ENCODE peak calls at places on chromosomes 16 and 17, in eight cellular contexts. H is HTR-8/SVneo; L is CD8-positive, alpha-beta T cell; M is activated CD8-positive, alpha-beta memory T cell treated with anti-CD3 and anti-CD28 coated beads for 1 hour; Q is neural progenitor cell; G is EL; N is GM19239; S is stimulated activated CD8-positive, alpha-beta memory T cell treated with anti-CD3 and anti-CD28 coated beads, Interleukin-2, amount 100 ng/mL, for 48 hours. Z is an unnamed sample.

GRCh38 chr16:85863384-85863774 is 35.6 kb upstream of the IRF8 start:
- DNase-seq in M (no peak), L (no peak), Q (no peak), G (peak; percentile 29), S (no peak), H (no peak), N (no peak), Z (no peak)

GRCh38 chr17:43755389-43755875 is 3.2 kb downstream of the SOST start:
- DNase-seq in Q (peak; percentile 64), M (no peak), L (no peak), N (no peak), H (no peak), G (peak; percentile 31), S (no peak), Z (no peak)

GRCh38 chr17:52148288-52148968 is 10.1 kb downstream of the CA10 start:
- DNase-seq in M (no peak), H (no peak), L (no peak), Q (no peak), N (no peak), S (no peak), G (no peak), Z (no peak)

GRCh38 chr17:35898283-35899070 is 18.3 kb upstream of the CCL5 start:
- DNase-seq in Q (no peak), S (no peak), N (no peak), H (no peak), L (no peak), G (no peak), M (no peak), Z (no peak)

GRCh38 chr16:79994413-79994812 is 393.9 kb upstream of the MAF start:
- DNase-seq in L (no peak), G (no peak), S (no peak), H (no peak), M (no peak), Q (no peak), N (no peak), Z (no peak)

GRCh38 chr16:12092347-12092882 is 115.9 kb downstream of the SNX29 start:
- DNase-seq in M (no peak), G (peak; percentile 78), L (no peak), Q (no peak), N (no peak), S (no peak), H (peak; percentile 29), Z (no peak)

GRCh38 chr17:21292867-21293845 is 8.6 kb downstream of the MAP2K3 start:
- DNase-seq in N (no peak), H (no peak), Q (no peak), L (no peak), G (no peak), M (no peak), S (no peak), Z (no peak)

GRCh38 chr17:74012465-74012864 is 191.0 kb upstream of the RPL38 start:
- DNase-seq in M (no peak), G (no peak), N (no peak), S (no peak), L (peak; percentile 57), H (no peak), Q (no peak), Z (peak; percentile 57)

GRCh38 chr17:61235821-61236197 is 163.8 kb upstream of the TBX2 start:
- DNase-seq in M (no peak), Q (peak; percentile 10), N (no peak), G (peak; percentile 52), H (no peak), L (no peak), S (no peak), Z (no peak)

GRCh38 chr17:13601776-13602551 is at the start of gene HS3ST3A1:
- DNase-seq in L (no peak), N (no peak), H (peak; percentile 68), Q (peak; percentile 92), G (peak; percentile 88), S (no peak), M (no peak), Z (no peak)

GRCh38 chr16:1614226-1615102 is 2.3 kb downstream of the CRAMP1 start:
- DNase-seq in N (peak; percentile 68), G (peak; percentile 30), Q (peak; percentile 73), H (peak; percentile 49), L (peak; percentile 12), M (no peak), S (no peak), Z (no peak)

GRCh38 chr17:78883533-78884131 is 19.4 kb downstream of the CEP295NL start:
- DNase-seq in M (no peak), S (no peak), Q (peak; percentile 90), G (peak; percentile 98), H (peak; percentile 95), N (no peak), L (no peak), Z (peak; percentile 90)

GRCh38 chr16:1188781-1189189 is 35.9 kb downstream of the CACNA1H start:
- DNase-seq in H (no peak), S (peak; percentile 10), Q (peak; percentile 90), G (peak; percentile 23), L (peak; percentile 48), M (no peak), N (peak; percentile 73), Z (no peak)

GRCh38 chr17:20241855-20242254 is 225.5 kb downstream of the LGALS9B start:
- DNase-seq in M (no peak), G (no peak), S (no peak), Q (no peak), L (no peak), H (no peak), N (no peak), Z (no peak)

GRCh38 chr17:45951941-45952340 is 47.1 kb upstream of the STH start:
- DNase-seq in S (no peak), Q (no peak), M (no peak), G (no peak), N (no peak), L (no peak), H (no peak), Z (no peak)

GRCh38 chr17:4811471-4811870 is 4.5 kb downstream of the PLD2 start:
- DNase-seq in L (no peak), M (no peak), Q (no peak), S (no peak), N (no peak), H (no peak), G (no peak), Z (no peak)

GRCh38 chr16:51527349-51527748 is 376.3 kb upstream of the SALL1 start:
- DNase-seq in L (no peak), H (no peak), Q (no peak), M (no peak), S (no peak), G (no peak), N (no peak), Z (no peak)

GRCh38 chr16:3431779-3432219 is 11.5 kb downstream of the ZNF597 start:
- DNase-seq in S (peak; percentile 66), M (no peak), G (peak; percentile 17), Q (no peak), L (peak; percentile 61), N (no peak), H (no peak), Z (no peak)

GRCh38 chr16:48317614-48318013 is 67.6 kb downstream of the SIAH1 start:
- DNase-seq in L (no peak), S (no peak), G (peak; percentile 78), M (no peak), H (peak; percentile 61), N (no peak), Q (no peak), Z (peak; percentile 63)

GRCh38 chr17:6303664-6304063 is 131.3 kb downstream of the AIPL1 start:
- DNase-seq in L (no peak), G (peak; percentile 25), M (no peak), N (no peak), Q (peak; percentile 77), H (peak; percentile 37), S (no peak), Z (no peak)

GRCh38 chr16:27920391-27920891 is 143.1 kb downstream of the GSG1L start:
- DNase-seq in M (no peak), G (no peak), L (no peak), N (no peak), Q (peak; percentile 79), H (peak; percentile 30), S (no peak), Z (no peak)

GRCh38 chr16:27721548-27722265 is 171.8 kb downstream of the KATNIP start:
- DNase-seq in S (no peak), G (no peak), Q (no peak), M (no peak), L (no peak), H (no peak), N (no peak), Z (no peak)

GRCh38 chr17:77528516-77529327 is 388.0 kb downstream of the SEC14L1 start:
- DNase-seq in N (no peak), S (peak; percentile 39), Q (peak; percentile 86), L (peak; percentile 28), M (no peak), H (peak; percentile 68), G (no peak), Z (no peak)

GRCh38 chr17:2089021-2089422 is 34.1 kb downstream of the HIC1 start:
- DNase-seq in N (no peak), S (no peak), L (no peak), H (no peak), Q (no peak), G (peak; percentile 64), M (no peak), Z (no peak)

GRCh38 chr17:40915721-40916256 is 21.7 kb downstream of the KRT23 start:
- DNase-seq in G (peak; percentile 80), H (no peak), M (no peak), L (no peak), Q (no peak), N (no peak), S (no peak), Z (no peak)

GRCh38 chr16:14062261-14062660 is 8.9 kb upstream of the MRTFB start:
- DNase-seq in N (no peak), H (no peak), S (no peak), L (no peak), Q (no peak), G (no peak), M (no peak), Z (no peak)

GRCh38 chr17:62780273-62780672 is 27.8 kb downstream of the MARCHF10 start:
- DNase-seq in M (no peak), N (no peak), Q (no peak), S (no peak), H (no peak), G (no peak), L (no peak), Z (no peak)

GRCh38 chr16:71853413-71853812 is 7.6 kb downstream of the ATXN1L start:
- DNase-seq in H (no peak), N (peak; percentile 80), M (no peak), S (no peak), L (no peak), G (no peak), Q (no peak), Z (no peak)

GRCh38 chr16:10528635-10529034 is 51.8 kb downstream of the EMP2 start:
- DNase-seq in N (no peak), M (no peak), H (no peak), L (no peak), G (no peak), Q (no peak), S (no peak), Z (no peak)

GRCh38 chr17:75242461-75243042 is 18.9 kb downstream of the GGA3 start:
- DNase-seq in Q (no peak), N (no peak), S (no peak), M (no peak), L (no peak), H (no peak), G (no peak), Z (no peak)

GRCh38 chr17:15351925-15352324 is 10.5 kb upstream of the TEKT3 start:
- DNase-seq in G (peak; percentile 81), N (no peak), L (no peak), H (peak; percentile 81), M (no peak), Q (no peak), S (no peak), Z (no peak)

GRCh38 chr17:60141111-60142018 is 8.4 kb upstream of the CA4 start:
- DNase-seq in S (no peak), G (peak; percentile 54), Q (peak; percentile 70), M (no peak), L (no peak), N (no peak), H (no peak), Z (peak; percentile 31)

GRCh38 chr17:42329025-42329976 is 41.0 kb downstream of the STAT5A start:
- DNase-seq in Q (peak; percentile 90), H (peak; percentile 67), G (peak; percentile 91), L (no peak), N (no peak), S (no peak), M (no peak), Z (no peak)

GRCh38 chr17:82963104-82963950 is 116.1 kb upstream of the METRNL start:
- DNase-seq in M (peak; percentile 8), G (peak; percentile 81), S (peak; percentile 9), H (peak; percentile 61), Q (peak; percentile 86), N (no peak), L (peak; percentile 37), Z (peak; percentile 87)